ENCODE peak calls at places on chromosomes 13 and 19, in four cellular contexts. N is mesothelial cell of epicardium, P is choroid plexus epithelial cell, B is mammary epithelial cell. T is an unnamed sample.

GRCh38 chr13:98429531-98429930 is 147.4 kb downstream of the STK24 start:
- DNase-seq in N (no peak), P (no peak), B (no peak), T (no peak)

GRCh38 chr19:14119644-14120496 is 2.3 kb upstream of the PRKACA start:
- DNase-seq in N (no peak), P (no peak), B (no peak), T (no peak)

GRCh38 chr19:2047076-2047448 is 4.0 kb downstream of the MKNK2 start:
- DNase-seq in N (no peak), P (no peak), B (no peak), T (no peak)

GRCh38 chr19:1901940-1902404 is 3.2 kb upstream of the ADAT3 start:
- DNase-seq in N (no peak), P (no peak), B (no peak), T (no peak)

GRCh38 chr13:21465710-21466160 is 6.6 kb upstream of the ZDHHC20 start:
- DNase-seq in N (no peak), P (no peak), B (no peak), T (no peak)

GRCh38 chr13:98142427-98143156 is at the start of gene FARP1:
- DNase-seq in N (peak), P (peak), B (peak), T (no peak)

GRCh38 chr13:114120486-114121430 is 11.7 kb downstream of the RASA3 start:
- DNase-seq in N (no peak), P (no peak), B (no peak), T (no peak)

GRCh38 chr19:3459322-3459881 is 20.9 kb downstream of the SMIM24 start:
- DNase-seq in N (no peak), P (peak), B (peak), T (no peak)

GRCh38 chr13:62113145-62113544 is 697.5 kb upstream of the PCDH20 start:
- DNase-seq in N (no peak), P (peak), B (no peak), T (no peak)

GRCh38 chr13:49791214-49791752 is 1.2 kb downstream of the KPNA3 start:
- DNase-seq in N (no peak), P (peak), B (peak), T (no peak)

GRCh38 chr19:10864538-10864899 is 6.8 kb upstream of the CARM1 start:
- DNase-seq in N (peak), P (peak), B (peak), T (peak)

GRCh38 chr19:9329999-9330398 is 6.0 kb downstream of the ZNF559 start:
- DNase-seq in N (no peak), P (no peak), B (no peak), T (no peak)

GRCh38 chr19:38073806-38074685 is 150.0 kb downstream of the DPF1 start:
- DNase-seq in N (no peak), P (peak), B (no peak), T (no peak)

GRCh38 chr19:49133621-49134454 is 14.5 kb downstream of the PPFIA3 start:
- DNase-seq in N (no peak), P (peak), B (no peak), T (no peak)

GRCh38 chr13:36418022-36418805 is 14.1 kb upstream of the CCNA1 start:
- DNase-seq in N (no peak), P (peak), B (peak), T (no peak)

DNA sequence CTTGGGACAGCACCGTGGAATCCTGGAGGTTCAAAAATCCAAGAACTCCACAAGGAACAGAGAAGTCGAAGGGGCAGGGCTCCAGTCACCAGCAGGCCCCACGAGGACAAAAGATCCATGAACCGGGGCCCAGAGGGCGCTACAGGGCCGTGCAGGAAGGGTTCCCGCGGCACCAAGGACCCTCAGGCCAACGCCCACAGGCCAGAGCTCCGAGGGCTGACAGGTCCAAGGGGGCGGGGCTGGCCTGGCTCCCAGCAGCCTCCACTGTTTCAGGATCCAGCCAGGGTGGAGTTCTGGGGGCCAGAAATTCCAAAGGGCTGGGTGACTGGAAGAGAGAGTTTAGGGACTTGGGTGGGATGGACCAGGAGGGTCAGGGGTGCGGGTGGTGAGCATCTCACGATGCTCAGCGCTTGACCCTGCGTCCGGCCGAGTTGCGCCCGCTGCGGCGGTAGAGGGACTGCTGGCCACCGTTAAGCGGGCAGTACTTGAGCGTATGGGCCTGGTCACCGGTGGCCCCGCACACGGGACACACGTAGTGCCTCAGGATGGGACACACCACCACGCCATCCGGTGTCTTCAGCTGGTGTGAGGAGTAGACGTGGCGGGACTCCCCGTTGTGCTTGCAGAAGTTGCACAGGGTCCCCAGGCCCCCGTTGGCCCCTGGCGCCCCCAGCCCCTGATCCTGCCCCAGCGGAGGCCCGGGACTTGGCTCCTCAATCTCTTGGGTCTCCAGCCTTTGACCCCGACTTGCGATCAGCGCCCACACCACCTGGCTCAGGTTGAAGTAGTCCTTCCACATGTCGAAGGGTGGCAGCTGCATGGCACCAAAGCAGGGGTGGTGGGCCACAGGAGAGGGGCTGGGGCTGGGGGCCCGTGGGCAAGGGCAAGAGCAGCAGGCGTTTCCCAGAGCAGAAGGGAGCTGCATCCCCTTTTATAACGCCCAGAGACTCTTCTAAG is at the start of gene NANOS2:
- DNase-seq in N (no peak), P (no peak), B (no peak), T (no peak)
- TF ChIP-seq CTCF in N (no peak), P (no peak), B (peak), T (no peak)

DNA sequence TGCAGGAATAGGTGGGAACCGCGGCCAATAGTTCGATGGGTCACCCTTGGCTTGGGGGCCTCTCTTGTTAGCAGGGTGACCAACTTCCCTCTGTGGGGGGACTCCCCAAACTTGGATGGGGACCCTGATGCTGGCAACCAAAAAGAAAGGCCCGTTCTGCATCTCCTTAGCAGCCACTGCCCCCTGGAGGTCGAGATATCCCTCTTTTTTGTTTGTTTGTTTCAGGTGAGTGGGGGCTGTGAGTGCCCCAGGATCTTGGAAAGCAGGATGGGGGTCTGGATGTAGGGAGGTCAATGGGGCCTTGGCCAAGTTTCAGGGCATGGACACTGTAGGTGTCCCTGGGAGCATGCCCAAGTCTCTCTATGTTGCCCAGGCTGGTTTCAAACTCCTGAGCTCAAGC is 7.7 kb upstream of the CRTC1 start:
- DNase-seq in N (no peak), P (peak), B (no peak), T (no peak)
- TF ChIP-seq CTCF in N (peak), P (peak), B (peak), T (no peak)

DNA sequence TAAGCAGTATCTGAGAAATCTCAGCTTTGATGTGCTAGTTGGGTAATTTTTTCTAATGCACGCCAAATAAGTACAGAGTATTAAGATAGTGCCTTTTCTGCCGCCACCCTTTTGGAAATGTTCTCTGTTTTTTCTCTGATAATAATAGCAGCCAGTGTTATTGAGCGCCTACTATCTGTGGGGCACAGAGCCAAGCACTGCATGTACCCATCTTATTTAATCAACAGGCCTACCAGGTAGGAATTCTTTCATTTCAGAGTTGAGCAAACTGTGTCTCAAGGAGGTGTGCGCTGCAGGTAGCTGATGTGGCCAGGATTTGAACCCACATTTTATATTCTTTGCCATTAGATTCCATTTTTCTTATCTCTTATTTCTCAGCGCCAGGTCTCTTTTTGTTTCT is 1.4 kb downstream of the EPN1 start:
- DNase-seq in N (no peak), P (peak), B (peak), T (no peak)
- TF ChIP-seq CTCF in N (no peak), P (peak), B (peak), T (no peak)

GRCh38 chr13:110944121-110944967 is 29.5 kb upstream of the ANKRD10 start:
- DNase-seq in N (no peak), P (peak), B (peak), T (no peak)
- TF ChIP-seq CTCF in N (no peak), P (peak), B (peak), T (no peak)

GRCh38 chr19:35023428-35023827 is 6.8 kb upstream of the SCN1B start:
- DNase-seq in N (no peak), P (no peak), B (no peak), T (no peak)

GRCh38 chr19:35021016-35021415 is 9.3 kb upstream of the SCN1B start:
- DNase-seq in N (no peak), P (no peak), B (no peak), T (no peak)

GRCh38 chr19:35024095-35024494 is 6.2 kb upstream of the SCN1B start:
- DNase-seq in N (no peak), P (no peak), B (no peak), T (no peak)

GRCh38 chr19:35021596-35021995 is 8.7 kb upstream of the SCN1B start:
- DNase-seq in N (no peak), P (no peak), B (no peak), T (no peak)

GRCh38 chr19:35022460-35022859 is 7.8 kb upstream of the SCN1B start:
- DNase-seq in N (no peak), P (no peak), B (no peak), T (no peak)
- TF ChIP-seq CTCF in N (no peak), P (no peak), B (no peak), T (no peak)

GRCh38 chr13:109764474-109765292 is 21.7 kb downstream of the IRS2 start:
- DNase-seq in N (no peak), P (no peak), B (peak), T (no peak)
- TF ChIP-seq CTCF in N (no peak), P (peak), B (peak), T (no peak)

GRCh38 chr13:50805805-50806204 is 37.7 kb downstream of the DLEU7 start:
- DNase-seq in N (no peak), P (peak), B (peak), T (no peak)
- TF ChIP-seq CTCF in N (no peak), P (no peak), B (peak), T (no peak)

T was measured in natural killer cell.